ENCODE peak calls at places on chromosomes 5 and 9, in eight cellular contexts. T is foreskin fibroblast, O is lower lobe of right lung, I is AG10803, B is A549, A is progenitor cell of endocrine pancreas, W is adrenal gland, R is GM13977. H is an unnamed sample.

GRCh38 chr9:95506438-95506691 is 10.4 kb downstream of the PTCH1 start:
- DNase-seq in W (peak), I (peak), T (peak), A (no peak), R (no peak), B (peak), O (no peak), H (no peak)

GRCh38 chr9:36036253-36036779 is 397 bp upstream of the RECK start:
- DNase-seq in R (no peak), I (no peak), A (no peak), O (no peak), W (no peak), T (no peak), B (no peak), H (no peak)

GRCh38 chr9:137575382-137575724 is 3.4 kb downstream of the DPH7 start:
- DNase-seq in O (no peak), W (no peak), A (no peak), T (no peak), I (no peak), R (no peak), B (no peak), H (no peak)

GRCh38 chr5:67404261-67405100 is 207.9 kb upstream of the CD180 start:
- DNase-seq in T (peak), A (no peak), I (peak), W (no peak), O (no peak), R (no peak), B (peak), H (no peak)

GRCh38 chr5:138664276-138664943 is 88.8 kb upstream of the CTNNA1 start:
- DNase-seq in R (no peak), B (no peak), O (no peak), I (peak), T (peak), W (no peak), A (no peak), H (no peak)

GRCh38 chr9:93898026-93898425 is 57.1 kb downstream of the BARX1 start:
- DNase-seq in I (no peak), B (no peak), A (no peak), T (no peak), W (no peak), R (no peak), O (no peak), H (no peak)

GRCh38 chr9:105127863-105128220 is 116.6 kb upstream of the SLC44A1 start:
- DNase-seq in R (peak), T (no peak), A (no peak), B (no peak), I (peak), O (no peak), W (no peak), H (no peak)

GRCh38 chr9:18708429-18708828 is 234.5 kb downstream of the ADAMTSL1 start:
- DNase-seq in T (no peak), I (no peak), O (no peak), W (no peak), B (no peak), A (no peak), R (no peak), H (no peak)

GRCh38 chr5:176814836-176815438 is 4.6 kb downstream of the UNC5A start:
- DNase-seq in I (no peak), W (no peak), A (no peak), T (no peak), O (no peak), R (no peak), B (no peak), H (no peak)

GRCh38 chr9:110626109-110626829 is 42.3 kb upstream of the MUSK start:
- DNase-seq in A (no peak), W (no peak), O (no peak), T (peak), I (peak), R (no peak), B (no peak), H (peak)

GRCh38 chr5:41087461-41087860 is 16.3 kb upstream of the MROH2B start:
- DNase-seq in R (no peak), B (no peak), O (no peak), W (no peak), I (peak), A (no peak), T (no peak), H (peak)

GRCh38 chr9:100219347-100219746 is 120.3 kb downstream of the INVS start:
- DNase-seq in B (no peak), O (no peak), T (no peak), A (no peak), R (peak), I (peak), W (no peak), H (no peak)

GRCh38 chr5:124206540-124206939 is 539.9 kb downstream of the ZNF608 start:
- DNase-seq in B (no peak), A (no peak), T (no peak), I (no peak), W (no peak), O (no peak), R (no peak), H (no peak)

GRCh38 chr9:107397076-107398049 is 92.2 kb downstream of the KLF4 start:
- DNase-seq in T (peak), B (no peak), I (peak), A (no peak), W (no peak), O (no peak), R (no peak), H (peak)

GRCh38 chr5:154519375-154519774 is 41.3 kb upstream of the HAND1 start:
- DNase-seq in W (no peak), R (no peak), I (no peak), T (peak), O (no peak), A (no peak), B (peak), H (peak)

GRCh38 chr5:98455660-98456059 is 317.8 kb upstream of the RGMB start:
- DNase-seq in B (no peak), W (no peak), T (peak), O (no peak), A (no peak), I (peak), R (no peak), H (no peak)

GRCh38 chr5:98458004-98458403 is 315.5 kb upstream of the RGMB start:
- DNase-seq in R (no peak), W (no peak), B (no peak), A (no peak), I (peak), O (no peak), T (peak), H (no peak)

GRCh38 chr5:98453309-98453708 is 320.2 kb upstream of the RGMB start:
- DNase-seq in A (no peak), T (no peak), O (no peak), R (no peak), I (no peak), B (no peak), W (no peak), H (no peak)

GRCh38 chr5:98454407-98454806 is 319.1 kb upstream of the RGMB start:
- DNase-seq in A (no peak), O (no peak), R (no peak), B (no peak), I (peak), W (no peak), T (peak), H (no peak)

GRCh38 chr5:98454904-98455303 is 318.6 kb upstream of the RGMB start:
- DNase-seq in B (no peak), O (no peak), W (no peak), R (no peak), T (peak), A (no peak), I (peak), H (peak)
- TF ChIP-seq CTCF in B (peak), O (no peak), W (no peak), R (no peak), T (peak), A (no peak), I (peak), H (peak)

DNA sequence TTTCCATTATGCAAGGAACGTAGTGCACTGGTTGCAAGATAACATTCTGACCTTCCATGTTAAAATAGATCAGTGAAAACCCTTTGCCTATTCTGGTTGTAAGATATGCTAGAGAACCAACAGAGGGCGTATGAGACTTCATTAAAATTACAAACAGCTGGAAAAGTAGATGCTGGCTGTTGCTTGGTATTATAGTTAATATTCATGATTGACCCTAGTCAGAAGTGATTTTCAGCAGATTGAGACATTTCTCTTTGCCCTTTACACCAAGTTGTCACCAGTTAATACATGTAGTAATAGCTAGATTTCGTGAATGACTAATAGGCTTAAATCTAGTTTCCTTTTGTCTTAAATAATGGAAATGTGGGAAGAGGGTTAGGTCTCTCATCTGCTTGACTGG is 13.8 kb upstream of the FGF18 start:
- DNase-seq in I (peak), W (no peak), B (no peak), O (no peak), R (no peak), A (no peak), T (no peak), H (no peak)
- TF ChIP-seq CTCF in I (peak), W (peak), B (peak), O (no peak), R (peak), A (peak), T (peak), H (peak)

GRCh38 chr5:135116146-135116545 is 82.1 kb upstream of the PITX1 start:
- DNase-seq in A (no peak), W (peak), R (no peak), I (no peak), T (no peak), O (peak), B (no peak), H (no peak)

GRCh38 chr5:135122797-135123196 is 88.8 kb upstream of the PITX1 start:
- DNase-seq in O (no peak), I (no peak), R (no peak), W (no peak), B (no peak), T (no peak), A (no peak), H (no peak)

GRCh38 chr5:135124128-135124527 is 90.1 kb upstream of the PITX1 start:
- DNase-seq in O (no peak), W (no peak), R (no peak), T (no peak), A (no peak), I (no peak), B (no peak), H (no peak)

GRCh38 chr5:135119497-135119896 is 85.5 kb upstream of the PITX1 start:
- DNase-seq in I (no peak), A (no peak), B (no peak), T (no peak), R (no peak), O (no peak), W (no peak), H (no peak)

GRCh38 chr5:135120951-135121350 is 86.9 kb upstream of the PITX1 start:
- DNase-seq in B (no peak), R (no peak), O (no peak), T (no peak), W (no peak), A (no peak), I (no peak), H (no peak)
- TF ChIP-seq CTCF in B (no peak), R (no peak), O (no peak), T (no peak), W (no peak), A (peak), I (no peak), H (no peak)

GRCh38 chr5:7418276-7418675 is 22.3 kb downstream of the ADCY2 start:
- DNase-seq in T (no peak), W (no peak), A (no peak), I (no peak), O (no peak), R (no peak), B (no peak), H (no peak)

GRCh38 chr5:7415948-7416535 is 20.1 kb downstream of the ADCY2 start:
- DNase-seq in O (no peak), R (no peak), I (no peak), A (no peak), W (no peak), T (no peak), B (no peak), H (no peak)

GRCh38 chr5:7410936-7411511 is 15.1 kb downstream of the ADCY2 start:
- DNase-seq in R (no peak), O (no peak), W (no peak), B (no peak), A (no peak), T (no peak), I (no peak), H (no peak)

GRCh38 chr5:7415123-7415522 is 19.2 kb downstream of the ADCY2 start:
- DNase-seq in O (no peak), W (no peak), T (no peak), B (no peak), I (no peak), A (no peak), R (no peak), H (no peak)

DNA sequence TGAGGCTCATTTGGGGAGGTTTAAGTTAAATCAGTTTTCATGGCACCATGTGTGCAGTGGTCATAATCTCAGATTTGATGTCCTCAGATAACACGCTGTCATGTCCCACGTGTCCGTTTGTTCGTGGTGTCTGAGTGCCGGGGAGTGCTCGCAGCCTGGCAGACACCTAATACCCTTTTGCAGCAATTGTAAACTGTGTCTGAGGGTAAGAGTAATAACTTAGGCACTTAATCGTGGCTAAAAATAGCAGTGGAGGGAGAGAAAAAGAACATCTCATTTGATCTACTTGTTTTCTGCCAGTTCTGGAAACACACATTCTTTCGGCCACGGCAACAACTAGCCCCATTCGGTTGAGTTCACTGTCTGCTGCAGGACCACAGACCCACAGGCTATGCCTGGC is 16.4 kb downstream of the ADCY2 start:
- DNase-seq in B (no peak), W (no peak), A (no peak), I (no peak), R (no peak), O (no peak), T (no peak), H (no peak)
- TF ChIP-seq CTCF in B (no peak), W (no peak), A (no peak), I (no peak), R (no peak), O (no peak), T (no peak), H (no peak)

DNA sequence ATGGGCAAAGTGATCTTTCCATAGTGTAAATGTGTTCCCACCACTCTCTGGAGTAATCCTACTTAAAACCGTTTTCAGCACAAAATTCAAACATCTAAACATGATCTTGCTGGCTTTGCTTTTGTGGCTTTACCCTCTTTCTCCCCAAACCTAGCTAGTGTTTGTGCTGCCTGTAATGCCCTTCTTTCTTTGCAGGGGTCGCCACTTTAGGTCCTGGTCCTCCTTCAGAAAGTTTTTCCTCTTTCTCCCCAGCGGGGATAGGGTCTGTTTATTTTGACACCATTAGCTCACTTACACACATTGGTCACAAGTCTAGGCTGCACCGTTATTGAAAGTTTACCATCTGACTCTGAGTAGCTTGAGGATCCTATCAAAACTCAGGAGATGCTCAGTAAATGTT is 736 bp upstream of the HSD17B4 start:
- DNase-seq in I (no peak), W (no peak), T (no peak), B (no peak), R (no peak), O (no peak), A (no peak), H (no peak)
- TF ChIP-seq CTCF in I (no peak), W (no peak), T (no peak), B (no peak), R (peak), O (no peak), A (no peak), H (no peak)

DNA sequence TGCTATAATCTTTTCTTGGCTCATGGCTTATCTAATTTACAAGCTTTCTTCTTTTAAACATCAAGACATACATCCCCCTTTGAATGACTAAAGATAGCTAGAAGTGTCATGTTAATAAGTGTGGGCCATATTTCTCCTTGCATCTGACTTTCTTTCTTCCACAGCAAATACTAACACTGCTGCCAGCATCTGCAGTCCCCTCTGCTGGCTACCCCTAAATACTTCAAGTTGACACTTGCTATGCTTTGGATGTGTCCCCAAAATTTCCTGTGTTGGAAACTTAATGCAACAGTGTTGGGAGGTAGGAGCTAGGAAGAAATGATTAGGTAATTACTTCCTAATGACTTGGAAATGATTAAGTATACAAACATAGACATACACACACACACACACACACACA is 459.0 kb upstream of the ST8SIA4 start:
- DNase-seq in O (no peak), R (no peak), A (no peak), I (no peak), B (no peak), W (no peak), T (no peak), H (no peak)
- TF ChIP-seq CTCF in O (no peak), R (no peak), A (no peak), I (no peak), B (no peak), W (no peak), T (no peak), H (no peak)

DNA sequence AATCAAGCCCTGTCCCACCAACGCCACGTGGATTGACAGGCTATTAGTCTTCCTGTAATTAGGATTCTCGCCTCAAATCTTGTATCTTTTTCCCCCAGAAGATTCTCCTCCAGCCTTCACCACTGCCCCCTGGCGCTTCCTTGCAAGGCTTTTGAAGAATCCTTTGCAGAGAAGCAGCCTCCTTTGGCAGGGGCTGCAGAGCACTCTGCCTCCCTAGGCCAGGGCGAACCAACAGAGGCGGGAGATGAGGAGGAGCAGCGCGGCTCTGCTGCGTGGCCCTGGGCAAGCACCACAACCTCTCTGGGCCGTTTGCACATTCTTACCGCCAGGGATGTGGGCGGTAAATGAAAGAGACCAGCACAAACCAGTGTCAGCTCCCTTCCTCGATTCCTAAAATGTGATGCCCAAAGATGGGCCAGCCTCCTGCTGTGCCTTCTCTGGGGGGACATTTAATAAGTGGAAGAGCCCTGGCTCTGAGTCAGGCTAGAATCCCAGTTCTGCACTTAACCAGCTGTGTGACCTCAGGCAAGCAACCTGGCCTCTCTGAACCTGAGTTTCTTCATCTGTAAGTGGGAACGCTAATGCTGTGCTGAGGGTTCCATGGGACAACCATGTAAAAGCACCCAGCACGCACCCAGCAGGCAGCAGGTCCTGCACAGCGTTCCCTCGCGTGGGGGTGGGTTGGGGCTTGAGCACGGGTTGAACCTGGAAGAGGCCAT is 128.6 kb downstream of the KCNIP1 start:
- DNase-seq in T (no peak), W (no peak), I (no peak), B (peak), O (no peak), A (no peak), R (no peak), H (no peak)
- TF ChIP-seq CTCF in T (no peak), W (no peak), I (no peak), B (peak), O (no peak), A (no peak), R (no peak), H (no peak)